ENCODE peak calls at places on chromosomes 11 and 22, in six cellular contexts. One of them, this sample, is unnamed.

GRCh38 chr11:90747057-90747456 is 524.2 kb upstream of the CHORDC1 start:
- DNase-seq in activated T-helper 1 cell treated with Interleukin-2 at 50 U/mL for 16 hours: no peak
- DNase-seq in hepatic stellate cell: peak
- DNase-seq in CD8-positive, alpha-beta memory T cell: no peak
- DNase-seq in activated T-helper 9 cell treated with anti-CD3 and anti-CD28 coated beads, Interleukin-2, amount 50 U/mL, for 16 hours: no peak
- DNase-seq in midbrain: no peak
- DNase-seq in this sample: no peak

GRCh38 chr22:30872282-30873041 is 96.1 kb downstream of the MORC2 start:
- DNase-seq in activated T-helper 1 cell treated with Interleukin-2 at 50 U/mL for 16 hours: no peak
- DNase-seq in hepatic stellate cell: no peak
- DNase-seq in CD8-positive, alpha-beta memory T cell: no peak
- DNase-seq in activated T-helper 9 cell treated with anti-CD3 and anti-CD28 coated beads, Interleukin-2, amount 50 U/mL, for 16 hours: no peak
- DNase-seq in midbrain: peak
- DNase-seq in this sample: no peak

GRCh38 chr22:34801221-34801620 is 264.7 kb upstream of the ISX start:
- DNase-seq in activated T-helper 1 cell treated with Interleukin-2 at 50 U/mL for 16 hours: no peak
- DNase-seq in hepatic stellate cell: no peak
- DNase-seq in CD8-positive, alpha-beta memory T cell: no peak
- DNase-seq in activated T-helper 9 cell treated with anti-CD3 and anti-CD28 coated beads, Interleukin-2, amount 50 U/mL, for 16 hours: no peak
- DNase-seq in midbrain: no peak
- DNase-seq in this sample: no peak

GRCh38 chr11:27722117-27722844 is 22.0 kb upstream of the BDNF start:
- DNase-seq in activated T-helper 1 cell treated with Interleukin-2 at 50 U/mL for 16 hours: no peak
- DNase-seq in hepatic stellate cell: peak
- DNase-seq in CD8-positive, alpha-beta memory T cell: no peak
- DNase-seq in activated T-helper 9 cell treated with anti-CD3 and anti-CD28 coated beads, Interleukin-2, amount 50 U/mL, for 16 hours: no peak
- DNase-seq in midbrain: no peak
- DNase-seq in this sample: no peak

GRCh38 chr11:118908931-118909618 is 16.7 kb downstream of the BCL9L start:
- DNase-seq in activated T-helper 1 cell treated with Interleukin-2 at 50 U/mL for 16 hours: no peak
- DNase-seq in hepatic stellate cell: peak
- DNase-seq in CD8-positive, alpha-beta memory T cell: no peak
- DNase-seq in activated T-helper 9 cell treated with anti-CD3 and anti-CD28 coated beads, Interleukin-2, amount 50 U/mL, for 16 hours: no peak
- DNase-seq in midbrain: peak
- DNase-seq in this sample: no peak

GRCh38 chr22:31572939-31573338 is 76.6 kb downstream of the SFI1 start:
- DNase-seq in activated T-helper 1 cell treated with Interleukin-2 at 50 U/mL for 16 hours: no peak
- DNase-seq in hepatic stellate cell: no peak
- DNase-seq in CD8-positive, alpha-beta memory T cell: no peak
- DNase-seq in activated T-helper 9 cell treated with anti-CD3 and anti-CD28 coated beads, Interleukin-2, amount 50 U/mL, for 16 hours: no peak
- DNase-seq in midbrain: no peak
- DNase-seq in this sample: no peak

GRCh38 chr11:21561589-21561988 is 631.3 kb upstream of the ANO5 start:
- DNase-seq in activated T-helper 1 cell treated with Interleukin-2 at 50 U/mL for 16 hours: no peak
- DNase-seq in hepatic stellate cell: no peak
- DNase-seq in CD8-positive, alpha-beta memory T cell: no peak
- DNase-seq in activated T-helper 9 cell treated with anti-CD3 and anti-CD28 coated beads, Interleukin-2, amount 50 U/mL, for 16 hours: no peak
- DNase-seq in midbrain: no peak
- DNase-seq in this sample: no peak

GRCh38 chr11:63212742-63213141 is 30.7 kb downstream of the SLC22A25 start:
- DNase-seq in activated T-helper 1 cell treated with Interleukin-2 at 50 U/mL for 16 hours: no peak
- DNase-seq in hepatic stellate cell: peak
- DNase-seq in CD8-positive, alpha-beta memory T cell: no peak
- DNase-seq in activated T-helper 9 cell treated with anti-CD3 and anti-CD28 coated beads, Interleukin-2, amount 50 U/mL, for 16 hours: no peak
- DNase-seq in midbrain: peak
- DNase-seq in this sample: peak

GRCh38 chr11:70611890-70612289 is 213.6 kb downstream of the CTTN start:
- DNase-seq in activated T-helper 1 cell treated with Interleukin-2 at 50 U/mL for 16 hours: no peak
- DNase-seq in hepatic stellate cell: no peak
- DNase-seq in CD8-positive, alpha-beta memory T cell: no peak
- DNase-seq in activated T-helper 9 cell treated with anti-CD3 and anti-CD28 coated beads, Interleukin-2, amount 50 U/mL, for 16 hours: no peak
- DNase-seq in midbrain: no peak
- DNase-seq in this sample: no peak

GRCh38 chr11:67732045-67732787 is 57.8 kb upstream of the ALDH3B2 start:
- DNase-seq in activated T-helper 1 cell treated with Interleukin-2 at 50 U/mL for 16 hours: peak
- DNase-seq in hepatic stellate cell: peak
- DNase-seq in CD8-positive, alpha-beta memory T cell: peak
- DNase-seq in activated T-helper 9 cell treated with anti-CD3 and anti-CD28 coated beads, Interleukin-2, amount 50 U/mL, for 16 hours: peak
- DNase-seq in midbrain: no peak
- DNase-seq in this sample: peak

GRCh38 chr11:72221386-72221785 is 3.2 kb upstream of the INPPL1 start:
- DNase-seq in activated T-helper 1 cell treated with Interleukin-2 at 50 U/mL for 16 hours: no peak
- DNase-seq in hepatic stellate cell: no peak
- DNase-seq in CD8-positive, alpha-beta memory T cell: no peak
- DNase-seq in activated T-helper 9 cell treated with anti-CD3 and anti-CD28 coated beads, Interleukin-2, amount 50 U/mL, for 16 hours: no peak
- DNase-seq in midbrain: no peak
- DNase-seq in this sample: no peak

GRCh38 chr11:111259871-111260270 is 14.3 kb downstream of the POU2AF2 start:
- DNase-seq in activated T-helper 1 cell treated with Interleukin-2 at 50 U/mL for 16 hours: no peak
- DNase-seq in hepatic stellate cell: no peak
- DNase-seq in CD8-positive, alpha-beta memory T cell: no peak
- DNase-seq in activated T-helper 9 cell treated with anti-CD3 and anti-CD28 coated beads, Interleukin-2, amount 50 U/mL, for 16 hours: no peak
- DNase-seq in midbrain: no peak
- DNase-seq in this sample: no peak

GRCh38 chr11:27933992-27934829 is 173.7 kb downstream of the KIF18A start:
- DNase-seq in activated T-helper 1 cell treated with Interleukin-2 at 50 U/mL for 16 hours: no peak
- DNase-seq in hepatic stellate cell: peak
- DNase-seq in CD8-positive, alpha-beta memory T cell: no peak
- DNase-seq in activated T-helper 9 cell treated with anti-CD3 and anti-CD28 coated beads, Interleukin-2, amount 50 U/mL, for 16 hours: no peak
- DNase-seq in midbrain: no peak
- DNase-seq in this sample: no peak

GRCh38 chr11:69091638-69092165 is 43.0 kb downstream of the TPCN2 start:
- DNase-seq in activated T-helper 1 cell treated with Interleukin-2 at 50 U/mL for 16 hours: no peak
- DNase-seq in hepatic stellate cell: no peak
- DNase-seq in CD8-positive, alpha-beta memory T cell: no peak
- DNase-seq in activated T-helper 9 cell treated with anti-CD3 and anti-CD28 coated beads, Interleukin-2, amount 50 U/mL, for 16 hours: no peak
- DNase-seq in midbrain: no peak
- DNase-seq in this sample: no peak

GRCh38 chr11:66268953-66269906 is 791 bp downstream of the RAB1B start:
- DNase-seq in activated T-helper 1 cell treated with Interleukin-2 at 50 U/mL for 16 hours: no peak
- DNase-seq in hepatic stellate cell: peak
- DNase-seq in CD8-positive, alpha-beta memory T cell: no peak
- DNase-seq in activated T-helper 9 cell treated with anti-CD3 and anti-CD28 coated beads, Interleukin-2, amount 50 U/mL, for 16 hours: no peak
- DNase-seq in midbrain: no peak
- DNase-seq in this sample: no peak

GRCh38 chr11:70607561-70607960 is 209.2 kb downstream of the CTTN start:
- DNase-seq in activated T-helper 1 cell treated with Interleukin-2 at 50 U/mL for 16 hours: no peak
- DNase-seq in hepatic stellate cell: no peak
- DNase-seq in CD8-positive, alpha-beta memory T cell: no peak
- DNase-seq in activated T-helper 9 cell treated with anti-CD3 and anti-CD28 coated beads, Interleukin-2, amount 50 U/mL, for 16 hours: no peak
- DNase-seq in midbrain: no peak
- DNase-seq in this sample: no peak

GRCh38 chr11:74926304-74927030 is 22.4 kb downstream of the XRRA1 start:
- DNase-seq in activated T-helper 1 cell treated with Interleukin-2 at 50 U/mL for 16 hours: no peak
- DNase-seq in hepatic stellate cell: no peak
- DNase-seq in CD8-positive, alpha-beta memory T cell: no peak
- DNase-seq in activated T-helper 9 cell treated with anti-CD3 and anti-CD28 coated beads, Interleukin-2, amount 50 U/mL, for 16 hours: no peak
- DNase-seq in midbrain: no peak
- DNase-seq in this sample: peak

GRCh38 chr11:117980716-117981115 is 5.5 kb upstream of the IL10RA start:
- DNase-seq in activated T-helper 1 cell treated with Interleukin-2 at 50 U/mL for 16 hours: no peak
- DNase-seq in hepatic stellate cell: no peak
- DNase-seq in CD8-positive, alpha-beta memory T cell: no peak
- DNase-seq in activated T-helper 9 cell treated with anti-CD3 and anti-CD28 coated beads, Interleukin-2, amount 50 U/mL, for 16 hours: no peak
- DNase-seq in midbrain: no peak
- DNase-seq in this sample: no peak

GRCh38 chr11:71310184-71310583 is 57.8 kb upstream of the SHANK2 start:
- DNase-seq in activated T-helper 1 cell treated with Interleukin-2 at 50 U/mL for 16 hours: no peak
- DNase-seq in hepatic stellate cell: no peak
- DNase-seq in CD8-positive, alpha-beta memory T cell: no peak
- DNase-seq in activated T-helper 9 cell treated with anti-CD3 and anti-CD28 coated beads, Interleukin-2, amount 50 U/mL, for 16 hours: no peak
- DNase-seq in midbrain: no peak
- DNase-seq in this sample: no peak

GRCh38 chr11:70610561-70610960 is 212.2 kb downstream of the CTTN start:
- DNase-seq in activated T-helper 1 cell treated with Interleukin-2 at 50 U/mL for 16 hours: no peak
- DNase-seq in hepatic stellate cell: no peak
- DNase-seq in CD8-positive, alpha-beta memory T cell: no peak
- DNase-seq in activated T-helper 9 cell treated with anti-CD3 and anti-CD28 coated beads, Interleukin-2, amount 50 U/mL, for 16 hours: no peak
- DNase-seq in midbrain: no peak
- DNase-seq in this sample: no peak

GRCh38 chr11:43957571-43957970 is 15.1 kb downstream of the C11orf96 start:
- DNase-seq in activated T-helper 1 cell treated with Interleukin-2 at 50 U/mL for 16 hours: no peak
- DNase-seq in hepatic stellate cell: no peak
- DNase-seq in CD8-positive, alpha-beta memory T cell: no peak
- DNase-seq in activated T-helper 9 cell treated with anti-CD3 and anti-CD28 coated beads, Interleukin-2, amount 50 U/mL, for 16 hours: no peak
- DNase-seq in midbrain: no peak
- DNase-seq in this sample: no peak

GRCh38 chr22:20639750-20640149 is 132.3 kb downstream of the MED15 start:
- DNase-seq in activated T-helper 1 cell treated with Interleukin-2 at 50 U/mL for 16 hours: no peak
- DNase-seq in hepatic stellate cell: no peak
- DNase-seq in CD8-positive, alpha-beta memory T cell: no peak
- DNase-seq in activated T-helper 9 cell treated with anti-CD3 and anti-CD28 coated beads, Interleukin-2, amount 50 U/mL, for 16 hours: no peak
- DNase-seq in midbrain: no peak
- DNase-seq in this sample: no peak

GRCh38 chr11:47523491-47524199 is 29.3 kb downstream of the CELF1 start:
- DNase-seq in activated T-helper 1 cell treated with Interleukin-2 at 50 U/mL for 16 hours: no peak
- DNase-seq in hepatic stellate cell: peak
- DNase-seq in CD8-positive, alpha-beta memory T cell: no peak
- DNase-seq in activated T-helper 9 cell treated with anti-CD3 and anti-CD28 coated beads, Interleukin-2, amount 50 U/mL, for 16 hours: no peak
- DNase-seq in midbrain: peak
- DNase-seq in this sample: peak

GRCh38 chr11:13876423-13876822 is 86.1 kb upstream of the SPON1 start:
- DNase-seq in activated T-helper 1 cell treated with Interleukin-2 at 50 U/mL for 16 hours: no peak
- DNase-seq in hepatic stellate cell: no peak
- DNase-seq in CD8-positive, alpha-beta memory T cell: no peak
- DNase-seq in activated T-helper 9 cell treated with anti-CD3 and anti-CD28 coated beads, Interleukin-2, amount 50 U/mL, for 16 hours: no peak
- DNase-seq in midbrain: no peak
- DNase-seq in this sample: no peak

GRCh38 chr11:131692151-131692550 is 321.7 kb downstream of the NTM start:
- DNase-seq in activated T-helper 1 cell treated with Interleukin-2 at 50 U/mL for 16 hours: no peak
- DNase-seq in hepatic stellate cell: no peak
- DNase-seq in CD8-positive, alpha-beta memory T cell: no peak
- DNase-seq in activated T-helper 9 cell treated with anti-CD3 and anti-CD28 coated beads, Interleukin-2, amount 50 U/mL, for 16 hours: no peak
- DNase-seq in midbrain: no peak
- DNase-seq in this sample: no peak

GRCh38 chr11:8870461-8871282 is 40.3 kb upstream of the AKIP1 start:
- DNase-seq in activated T-helper 1 cell treated with Interleukin-2 at 50 U/mL for 16 hours: no peak
- DNase-seq in hepatic stellate cell: peak
- DNase-seq in CD8-positive, alpha-beta memory T cell: no peak
- DNase-seq in activated T-helper 9 cell treated with anti-CD3 and anti-CD28 coated beads, Interleukin-2, amount 50 U/mL, for 16 hours: no peak
- DNase-seq in midbrain: peak
- DNase-seq in this sample: no peak

GRCh38 chr11:75140269-75141138 is 10.4 kb upstream of the SLCO2B1 start:
- DNase-seq in activated T-helper 1 cell treated with Interleukin-2 at 50 U/mL for 16 hours: peak
- DNase-seq in hepatic stellate cell: peak
- DNase-seq in CD8-positive, alpha-beta memory T cell: peak
- DNase-seq in activated T-helper 9 cell treated with anti-CD3 and anti-CD28 coated beads, Interleukin-2, amount 50 U/mL, for 16 hours: peak
- DNase-seq in midbrain: peak
- DNase-seq in this sample: peak

GRCh38 chr11:116498161-116498560 is 274.6 kb downstream of the BUD13 start:
- DNase-seq in activated T-helper 1 cell treated with Interleukin-2 at 50 U/mL for 16 hours: no peak
- DNase-seq in hepatic stellate cell: no peak
- DNase-seq in CD8-positive, alpha-beta memory T cell: no peak
- DNase-seq in activated T-helper 9 cell treated with anti-CD3 and anti-CD28 coated beads, Interleukin-2, amount 50 U/mL, for 16 hours: no peak
- DNase-seq in midbrain: no peak
- DNase-seq in this sample: no peak

GRCh38 chr11:74818283-74818946 is 69.8 kb downstream of the RNF169 start:
- DNase-seq in activated T-helper 1 cell treated with Interleukin-2 at 50 U/mL for 16 hours: no peak
- DNase-seq in hepatic stellate cell: no peak
- DNase-seq in CD8-positive, alpha-beta memory T cell: no peak
- DNase-seq in activated T-helper 9 cell treated with anti-CD3 and anti-CD28 coated beads, Interleukin-2, amount 50 U/mL, for 16 hours: no peak
- DNase-seq in midbrain: no peak
- DNase-seq in this sample: peak